ENCODE peak calls at places on chromosomes 13 and 19, in four cellular contexts. One of them, this sample, is unnamed.

GRCh38 chr13:71751074-71751473 is 115.9 kb downstream of the DACH1 start:
- DNase-seq in thoracic aorta: no peak
- DNase-seq in fibroblast of lung: no peak
- DNase-seq in HFF-Myc: no peak
- DNase-seq in this sample: no peak

GRCh38 chr19:15107056-15108010 is at the start of gene SYDE1:
- DNase-seq in HFF-Myc: no peak
- DNase-seq in thoracic aorta: no peak
- DNase-seq in fibroblast of lung: peak; percentile 68
- DNase-seq in this sample: peak; percentile 65

GRCh38 chr13:109743706-109744453 is 42.5 kb downstream of the IRS2 start:
- DNase-seq in thoracic aorta: no peak
- DNase-seq in fibroblast of lung: peak; percentile 79
- DNase-seq in HFF-Myc: peak; percentile 85
- DNase-seq in this sample: no peak

GRCh38 chr13:42041684-42042035 is 6.8 kb upstream of the DGKH start:
- DNase-seq in HFF-Myc: no peak
- DNase-seq in thoracic aorta: peak; percentile 2
- DNase-seq in fibroblast of lung: peak; percentile 59
- DNase-seq in this sample: peak; percentile 65

GRCh38 chr13:74434782-74435181 is 300.6 kb upstream of the KLF12 start:
- DNase-seq in fibroblast of lung: no peak
- DNase-seq in HFF-Myc: no peak
- DNase-seq in thoracic aorta: no peak
- DNase-seq in this sample: no peak

GRCh38 chr13:51152713-51153112 is 41.6 kb upstream of the C13orf42 start:
- DNase-seq in thoracic aorta: no peak
- DNase-seq in HFF-Myc: no peak
- DNase-seq in fibroblast of lung: peak; percentile 8
- DNase-seq in this sample: no peak

GRCh38 chr19:38736036-38736412 is 8.2 kb downstream of the CAPN12 start:
- DNase-seq in HFF-Myc: no peak
- DNase-seq in fibroblast of lung: peak; percentile 50
- DNase-seq in thoracic aorta: no peak
- DNase-seq in this sample: peak; percentile 65

GRCh38 chr13:108357228-108357627 is 87.7 kb downstream of the TNFSF13B start:
- DNase-seq in HFF-Myc: no peak
- DNase-seq in thoracic aorta: no peak
- DNase-seq in fibroblast of lung: no peak
- DNase-seq in this sample: no peak

GRCh38 chr19:10209305-10209704 is 14.6 kb upstream of the DNMT1 start:
- DNase-seq in thoracic aorta: no peak
- DNase-seq in fibroblast of lung: peak; percentile 74
- DNase-seq in HFF-Myc: no peak
- DNase-seq in this sample: no peak

GRCh38 chr13:59745395-59745788 is 418.3 kb downstream of the DIAPH3 start:
- DNase-seq in fibroblast of lung: peak; percentile 56
- DNase-seq in HFF-Myc: no peak
- DNase-seq in thoracic aorta: no peak
- DNase-seq in this sample: no peak

GRCh38 chr13:105432408-105432807 is 1103.1 kb downstream of the EFNB2 start:
- DNase-seq in HFF-Myc: no peak
- DNase-seq in thoracic aorta: no peak
- DNase-seq in fibroblast of lung: no peak
- DNase-seq in this sample: no peak

GRCh38 chr13:49100637-49101570 is 119.2 kb upstream of the MLNR start:
- DNase-seq in HFF-Myc: no peak
- DNase-seq in thoracic aorta: no peak
- DNase-seq in fibroblast of lung: no peak
- DNase-seq in this sample: no peak
- TF ChIP-seq CTCF in HFF-Myc: no peak
- TF ChIP-seq CTCF in thoracic aorta: no peak
- TF ChIP-seq CTCF in fibroblast of lung: no peak
- TF ChIP-seq CTCF in this sample: no peak

GRCh38 chr19:18185538-18185937 is 7.5 kb upstream of the MPV17L2 start:
- DNase-seq in fibroblast of lung: no peak
- DNase-seq in HFF-Myc: no peak
- DNase-seq in thoracic aorta: no peak
- DNase-seq in this sample: no peak
- TF ChIP-seq CTCF in fibroblast of lung: no peak
- TF ChIP-seq CTCF in HFF-Myc: no peak
- TF ChIP-seq CTCF in thoracic aorta: no peak
- TF ChIP-seq CTCF in this sample: no peak

DNA sequence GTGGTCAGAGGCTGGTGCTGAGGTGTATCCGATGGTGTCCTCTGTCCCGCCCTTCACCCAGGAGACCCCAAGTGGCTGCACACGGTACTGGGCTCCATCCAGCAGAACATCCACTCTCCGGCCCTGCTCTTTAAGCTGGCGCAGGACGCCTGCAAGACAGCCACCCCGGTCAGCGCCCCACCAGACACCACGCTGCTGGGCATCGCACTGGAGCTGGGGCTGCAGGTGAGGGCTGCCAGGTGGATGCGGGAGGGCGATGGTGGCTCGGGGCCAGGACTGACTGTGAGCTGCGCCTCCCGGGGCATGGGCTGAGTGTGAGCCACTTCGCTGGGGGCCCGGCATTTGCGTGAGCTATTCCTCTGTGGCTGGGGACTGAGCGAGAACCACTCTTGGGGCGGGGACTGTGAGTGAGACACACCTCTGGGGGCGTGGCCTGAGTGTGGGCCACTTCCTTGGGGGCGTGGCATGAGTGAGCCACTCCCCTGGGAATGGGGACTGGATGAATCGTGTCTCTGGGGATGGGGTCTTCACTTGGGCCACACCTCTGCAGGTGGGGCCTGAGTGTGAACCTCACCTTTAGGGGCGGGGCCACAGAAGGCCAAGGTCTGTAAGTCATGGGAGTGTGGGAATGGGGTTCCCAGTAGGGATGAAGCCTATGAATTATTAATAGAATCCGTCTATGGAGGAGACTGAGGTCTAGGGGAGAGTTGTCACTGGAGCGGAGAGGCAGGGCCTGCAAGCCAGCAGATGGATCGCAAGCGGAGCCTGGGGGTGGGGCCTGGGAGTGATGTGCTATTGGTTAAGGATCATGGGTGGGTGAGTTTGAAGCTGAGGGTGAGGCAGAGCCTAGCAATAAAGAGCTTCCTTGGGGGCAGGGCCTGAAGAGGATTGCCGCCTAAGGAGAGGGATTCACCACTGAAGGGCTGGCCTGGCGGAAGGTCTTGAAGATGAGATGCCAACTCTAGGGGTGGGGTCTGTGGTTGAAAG is 30.5 kb downstream of the ZSWIM4 start:
- DNase-seq in thoracic aorta: no peak
- DNase-seq in fibroblast of lung: no peak
- DNase-seq in HFF-Myc: no peak
- DNase-seq in this sample: no peak
- TF ChIP-seq CTCF in thoracic aorta: no peak
- TF ChIP-seq CTCF in fibroblast of lung: no peak
- TF ChIP-seq CTCF in HFF-Myc: peak; percentile 7
- TF ChIP-seq CTCF in this sample: no peak

DNA sequence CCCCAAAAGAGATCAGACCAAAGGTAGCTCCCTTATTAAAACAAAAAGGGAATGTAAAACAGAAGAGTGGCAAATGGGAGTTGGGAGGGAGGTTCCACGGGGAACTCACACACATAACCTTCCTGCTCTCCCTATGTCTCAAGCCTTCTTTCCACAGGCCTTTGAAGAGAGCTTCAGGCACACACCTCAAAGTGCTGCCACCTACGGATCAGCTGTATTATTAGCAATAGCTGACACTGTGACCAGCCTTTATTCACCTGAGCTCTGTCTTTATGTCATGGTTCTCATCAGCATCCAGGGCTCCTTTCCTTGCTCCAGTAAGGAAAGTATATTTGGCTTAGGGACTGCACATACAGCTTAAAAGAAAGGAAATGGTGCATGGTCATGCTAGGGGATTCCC is 11.3 kb downstream of the ZNF571 start:
- DNase-seq in HFF-Myc: no peak
- DNase-seq in thoracic aorta: no peak
- DNase-seq in fibroblast of lung: no peak
- DNase-seq in this sample: no peak
- TF ChIP-seq CTCF in HFF-Myc: no peak
- TF ChIP-seq CTCF in thoracic aorta: no peak
- TF ChIP-seq CTCF in fibroblast of lung: no peak
- TF ChIP-seq CTCF in this sample: no peak

DNA sequence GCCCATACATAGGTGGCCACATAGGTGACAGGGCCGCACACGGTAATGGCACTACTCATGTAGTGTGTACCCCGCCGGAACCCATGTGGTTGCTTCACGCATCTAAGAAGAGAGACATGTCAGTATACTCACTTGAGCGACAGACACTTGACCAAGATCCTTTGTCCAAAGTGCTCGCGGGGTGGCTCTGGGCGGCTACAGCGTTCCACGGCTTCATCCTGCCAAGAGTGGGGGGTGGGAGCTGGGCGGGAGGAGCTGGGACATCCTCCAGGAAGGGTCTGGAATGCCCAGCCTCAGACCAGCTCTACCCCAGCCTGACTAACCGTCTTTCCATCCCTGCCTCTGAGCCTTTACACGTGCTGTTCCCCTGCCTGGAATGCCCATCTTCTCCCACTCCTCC is 8.5 kb downstream of the ANGPTL8 start:
- DNase-seq in thoracic aorta: no peak
- DNase-seq in HFF-Myc: no peak
- DNase-seq in fibroblast of lung: no peak
- DNase-seq in this sample: no peak
- TF ChIP-seq CTCF in thoracic aorta: no peak
- TF ChIP-seq CTCF in HFF-Myc: no peak
- TF ChIP-seq CTCF in fibroblast of lung: no peak
- TF ChIP-seq CTCF in this sample: no peak

DNA sequence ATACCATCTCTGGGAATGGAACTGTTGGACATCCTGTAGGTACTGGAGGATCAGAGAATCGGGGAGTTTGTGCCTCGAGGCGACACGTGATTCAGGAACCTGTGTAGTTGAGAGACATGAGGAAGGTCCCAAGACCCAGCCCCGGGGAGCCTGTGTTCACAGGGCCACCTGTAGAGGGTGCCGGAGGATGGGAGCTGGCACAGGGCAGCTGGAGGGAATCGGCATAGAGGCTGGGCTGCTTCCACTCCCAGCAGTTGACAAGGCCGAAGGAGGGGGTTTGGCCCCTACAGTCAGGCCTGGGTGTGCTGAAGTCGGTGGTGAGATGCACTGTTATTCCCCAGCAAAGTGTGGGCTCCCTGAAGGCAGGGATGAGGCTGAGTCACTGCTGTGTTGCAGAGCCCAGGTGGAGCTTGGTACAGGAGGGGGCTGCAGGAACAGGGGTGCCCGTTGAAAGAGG is 2.5 kb upstream of the ISYNA1 start:
- DNase-seq in HFF-Myc: no peak
- DNase-seq in fibroblast of lung: no peak
- DNase-seq in thoracic aorta: no peak
- DNase-seq in this sample: peak; percentile 60
- TF ChIP-seq CTCF in HFF-Myc: peak; percentile 24
- TF ChIP-seq CTCF in fibroblast of lung: no peak
- TF ChIP-seq CTCF in thoracic aorta: no peak
- TF ChIP-seq CTCF in this sample: no peak

GRCh38 chr19:20565321-20566018 is at the start of gene ZNF737:
- DNase-seq in HFF-Myc: peak; percentile 69
- DNase-seq in fibroblast of lung: peak; percentile 93
- DNase-seq in thoracic aorta: peak; percentile 88
- DNase-seq in this sample: peak; percentile 97
- TF ChIP-seq CTCF in HFF-Myc: peak; percentile 27
- TF ChIP-seq CTCF in fibroblast of lung: peak; percentile 39
- TF ChIP-seq CTCF in thoracic aorta: peak; percentile 55
- TF ChIP-seq CTCF in this sample: peak; percentile 58

DNA sequence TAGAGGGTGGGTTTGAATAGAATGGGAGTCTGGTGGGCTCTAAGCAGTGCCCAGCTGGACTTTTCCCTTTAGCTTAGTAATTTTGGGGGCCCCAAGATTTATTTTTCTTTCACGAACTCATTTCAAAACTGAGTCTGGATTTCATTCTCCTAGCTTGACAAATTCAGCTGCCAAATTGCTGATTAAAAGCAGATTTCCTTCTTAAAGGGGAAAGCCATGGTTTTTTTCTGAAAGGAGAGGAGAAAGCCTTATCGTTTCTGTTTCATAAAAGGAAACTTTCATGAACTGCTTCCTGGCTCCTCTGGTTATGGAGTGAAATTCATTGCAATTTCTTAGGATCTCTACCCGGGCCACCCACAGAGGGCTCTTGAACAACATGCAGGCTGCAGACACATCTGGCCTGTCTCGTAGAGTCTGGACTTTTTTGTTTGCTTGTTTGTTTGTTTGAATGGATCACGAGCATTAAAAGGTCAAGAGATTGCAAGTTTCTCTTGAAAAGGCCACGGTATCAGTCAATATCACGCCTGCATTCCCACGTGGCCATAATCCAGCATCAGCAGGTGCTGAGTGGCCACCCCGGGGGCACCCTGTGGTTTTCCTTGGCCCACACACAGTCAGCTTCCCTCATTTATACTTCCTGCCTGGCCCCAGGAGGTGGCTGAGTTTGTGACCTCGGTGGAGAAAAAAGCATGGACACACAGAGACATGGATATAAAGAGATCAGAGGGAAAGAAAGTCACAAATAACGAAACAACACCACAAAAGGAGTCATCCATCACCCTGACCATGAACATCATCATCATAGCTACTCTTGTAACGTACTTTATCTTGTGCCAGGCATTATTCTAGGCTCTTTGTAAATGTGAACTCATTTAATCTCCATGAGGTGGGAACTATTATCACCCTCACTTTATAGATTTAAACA is 10.5 kb upstream of the KLK4 start:
- DNase-seq in thoracic aorta: no peak
- DNase-seq in HFF-Myc: no peak
- DNase-seq in fibroblast of lung: no peak
- DNase-seq in this sample: no peak
- TF ChIP-seq CTCF in thoracic aorta: no peak
- TF ChIP-seq CTCF in HFF-Myc: no peak
- TF ChIP-seq CTCF in fibroblast of lung: no peak
- TF ChIP-seq CTCF in this sample: no peak

This sample was measured in ovary.